ENCODE peak calls at places on chromosomes 12 and 14, in six cellular contexts. E, M, O, A, L and Y are unnamed samples.

GRCh38 chr12:106766393-106766826 is 8.1 kb upstream of the RIC8B start:
- DNase-seq in O (no peak), M (peak; percentile 44), E (no peak), L (no peak), A (no peak), Y (no peak)

GRCh38 chr14:101119830-101120571 is 216.5 kb upstream of the RTL1 start:
- DNase-seq in O (no peak), E (no peak), L (no peak), A (no peak), M (peak; percentile 42), Y (no peak)

GRCh38 chr12:27185234-27186045 is 58.6 kb upstream of the STK38L start:
- DNase-seq in M (no peak), O (no peak), A (no peak), L (no peak), E (peak; percentile 77), Y (no peak)

GRCh38 chr14:29078810-29079522 is 312.4 kb downstream of the FOXG1 start:
- DNase-seq in M (no peak), L (no peak), O (no peak), A (no peak), E (no peak), Y (no peak)

GRCh38 chr12:2435511-2435910 is 359.3 kb upstream of the FKBP4 start:
- DNase-seq in M (no peak), L (no peak), E (no peak), A (no peak), O (no peak), Y (no peak)

GRCh38 chr12:121165316-121165715 is 32.6 kb downstream of the P2RX7 start:
- DNase-seq in L (no peak), E (peak; percentile 69), O (no peak), A (no peak), M (no peak), Y (no peak)

GRCh38 chr12:91111366-91112321 is at the start of gene LUM:
- DNase-seq in E (no peak), O (no peak), M (peak; percentile 42), A (peak; percentile 85), L (no peak), Y (no peak)

GRCh38 chr14:50272498-50272897 is 39.5 kb downstream of the L2HGDH start:
- DNase-seq in M (no peak), E (no peak), A (no peak), O (no peak), L (no peak), Y (no peak)

GRCh38 chr14:96747608-96748007 is 49.6 kb upstream of the VRK1 start:
- DNase-seq in M (no peak), A (no peak), L (no peak), E (no peak), O (no peak), Y (no peak)

GRCh38 chr14:23930742-23931141 is 22.8 kb upstream of the DHRS4 start:
- DNase-seq in L (no peak), O (no peak), E (peak; percentile 8), M (no peak), A (no peak), Y (no peak)

GRCh38 chr14:21300892-21301291 is 21.0 kb downstream of the RPGRIP1 start:
- DNase-seq in M (peak; percentile 10), E (no peak), O (peak; percentile 2), A (no peak), L (peak; percentile 21), Y (no peak)